ENCODE peak calls at places on chromosomes 16 and 17, in six cellular contexts. One of them, this sample, is unnamed.

GRCh38 chr17:13572581-13572980 is 29.1 kb downstream of the HS3ST3A1 start:
- DNase-seq in left lung: no peak
- DNase-seq in mucosa of descending colon: no peak
- DNase-seq in tibial artery: no peak
- DNase-seq in AG04450: no peak
- DNase-seq in esophagus squamous epithelium: no peak
- DNase-seq in this sample: no peak

GRCh38 chr16:75732871-75733270 is 6.6 kb upstream of the CPHXL start:
- DNase-seq in left lung: no peak
- DNase-seq in mucosa of descending colon: no peak
- DNase-seq in tibial artery: no peak
- DNase-seq in AG04450: no peak
- DNase-seq in esophagus squamous epithelium: no peak
- DNase-seq in this sample: no peak

GRCh38 chr16:82535262-82535661 is 91.5 kb upstream of the CDH13 start:
- DNase-seq in left lung: no peak
- DNase-seq in mucosa of descending colon: no peak
- DNase-seq in tibial artery: no peak
- DNase-seq in AG04450: no peak
- DNase-seq in esophagus squamous epithelium: no peak
- DNase-seq in this sample: no peak

GRCh38 chr16:519841-520687 is 7.4 kb upstream of the CAPN15 start:
- DNase-seq in left lung: no peak
- DNase-seq in mucosa of descending colon: peak; percentile 50
- DNase-seq in tibial artery: no peak
- DNase-seq in AG04450: no peak
- DNase-seq in esophagus squamous epithelium: no peak
- DNase-seq in this sample: no peak

GRCh38 chr16:51149721-51150158 is 1.3 kb downstream of the SALL1 start:
- DNase-seq in left lung: peak; percentile 71
- DNase-seq in mucosa of descending colon: no peak
- DNase-seq in tibial artery: no peak
- DNase-seq in AG04450: no peak
- DNase-seq in esophagus squamous epithelium: no peak
- DNase-seq in this sample: no peak

GRCh38 chr17:31156326-31156725 is 61.5 kb downstream of the NF1 start:
- DNase-seq in left lung: no peak
- DNase-seq in mucosa of descending colon: no peak
- DNase-seq in tibial artery: no peak
- DNase-seq in AG04450: peak; percentile 21
- DNase-seq in esophagus squamous epithelium: no peak
- DNase-seq in this sample: no peak

GRCh38 chr17:38657824-38658740 is 16.7 kb downstream of the EPOP start:
- DNase-seq in left lung: no peak
- DNase-seq in mucosa of descending colon: peak; percentile 14
- DNase-seq in tibial artery: peak; percentile 51
- DNase-seq in AG04450: no peak
- DNase-seq in esophagus squamous epithelium: no peak
- DNase-seq in this sample: no peak

GRCh38 chr17:70405492-70406220 is 236.3 kb downstream of the KCNJ2 start:
- DNase-seq in left lung: no peak
- DNase-seq in mucosa of descending colon: no peak
- DNase-seq in tibial artery: no peak
- DNase-seq in AG04450: peak; percentile 72
- DNase-seq in esophagus squamous epithelium: no peak
- DNase-seq in this sample: peak; percentile 93

GRCh38 chr16:80300876-80301275 is 239.9 kb upstream of the DYNLRB2 start:
- DNase-seq in left lung: no peak
- DNase-seq in mucosa of descending colon: no peak
- DNase-seq in tibial artery: no peak
- DNase-seq in AG04450: peak; percentile 18
- DNase-seq in esophagus squamous epithelium: no peak
- DNase-seq in this sample: peak; percentile 8

GRCh38 chr17:6097005-6097279 is 26.8 kb downstream of the WSCD1 start:
- DNase-seq in left lung: no peak
- DNase-seq in mucosa of descending colon: no peak
- DNase-seq in tibial artery: peak; percentile 60
- DNase-seq in AG04450: no peak
- DNase-seq in esophagus squamous epithelium: no peak
- DNase-seq in this sample: no peak

GRCh38 chr17:55635253-55635766 is 87.4 kb downstream of the TMEM100 start:
- DNase-seq in left lung: no peak
- DNase-seq in mucosa of descending colon: no peak
- DNase-seq in tibial artery: no peak
- DNase-seq in AG04450: no peak
- DNase-seq in esophagus squamous epithelium: no peak
- DNase-seq in this sample: peak; percentile 36

GRCh38 chr16:85301171-85301690 is 189.0 kb upstream of the CIBAR2 start:
- DNase-seq in left lung: no peak
- DNase-seq in mucosa of descending colon: no peak
- DNase-seq in tibial artery: no peak
- DNase-seq in AG04450: no peak
- DNase-seq in esophagus squamous epithelium: no peak
- DNase-seq in this sample: no peak

GRCh38 chr16:48158296-48158695 is 2.5 kb upstream of the ABCC12 start:
- DNase-seq in left lung: no peak
- DNase-seq in mucosa of descending colon: no peak
- DNase-seq in tibial artery: no peak
- DNase-seq in AG04450: peak; percentile 15
- DNase-seq in esophagus squamous epithelium: no peak
- DNase-seq in this sample: peak; percentile 41

GRCh38 chr17:45841883-45842525 is 2.7 kb upstream of the SPPL2C start:
- DNase-seq in left lung: no peak
- DNase-seq in mucosa of descending colon: no peak
- DNase-seq in tibial artery: no peak
- DNase-seq in AG04450: no peak
- DNase-seq in esophagus squamous epithelium: no peak
- DNase-seq in this sample: no peak

DNA sequence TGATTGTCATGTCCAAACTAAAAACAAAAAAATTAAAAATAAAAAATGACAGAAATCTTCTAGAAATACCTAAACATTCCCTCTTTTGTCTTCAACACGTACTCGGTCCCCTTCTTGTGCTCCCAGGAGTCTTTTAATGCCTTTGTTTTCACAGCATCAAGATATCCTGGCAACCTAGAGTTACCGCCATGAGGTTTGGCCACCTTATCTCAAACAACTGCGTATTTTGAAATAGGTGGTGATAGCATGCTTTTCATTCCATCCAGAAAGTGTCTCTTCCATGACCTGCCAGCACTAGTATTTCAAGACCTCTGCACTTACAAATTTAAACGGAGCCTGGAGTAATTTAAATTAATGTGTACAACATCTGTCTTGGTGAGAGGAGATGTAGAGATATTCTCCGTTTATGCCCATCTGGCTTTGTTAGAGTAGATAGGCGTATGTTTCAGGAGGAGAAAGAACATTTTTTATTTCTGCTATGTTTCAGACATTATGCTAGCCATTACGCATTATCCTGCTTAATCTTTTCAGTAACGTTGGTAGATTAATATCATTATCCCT is 42.0 kb downstream of the RBFOX1 start:
- DNase-seq in left lung: no peak
- DNase-seq in mucosa of descending colon: no peak
- DNase-seq in tibial artery: no peak
- DNase-seq in AG04450: no peak
- DNase-seq in esophagus squamous epithelium: no peak
- DNase-seq in this sample: no peak
- H3K4me3 ChIP-seq in left lung: no peak overlapping the region
- H3K4me3 ChIP-seq in mucosa of descending colon: no peak overlapping the region
- H3K4me3 ChIP-seq in tibial artery: no peak overlapping the region
- H3K4me3 ChIP-seq in AG04450: no peak overlapping the region
- H3K4me3 ChIP-seq in esophagus squamous epithelium: no peak overlapping the region
- H3K4me3 ChIP-seq in this sample: no peak overlapping the region

DNA sequence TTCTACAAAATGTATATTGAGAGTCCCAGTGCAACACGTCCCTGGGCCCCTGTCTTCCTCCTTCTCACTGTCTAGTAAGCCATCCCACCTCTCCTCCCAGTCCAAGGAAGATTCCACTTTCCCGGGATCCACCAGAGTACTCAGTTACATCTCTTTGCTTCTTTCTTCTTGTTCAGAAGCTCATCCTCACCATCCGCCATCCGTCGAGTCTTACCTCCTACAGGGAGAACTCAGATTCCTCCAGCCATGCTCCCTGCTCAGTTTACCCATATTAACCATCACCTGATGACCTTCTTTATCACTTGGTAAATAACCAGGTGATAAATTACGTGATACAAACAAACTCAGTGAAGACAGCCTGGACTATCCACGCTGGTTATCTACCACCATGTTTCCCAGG is 57.1 kb downstream of the CYTH1 start:
- DNase-seq in left lung: no peak
- DNase-seq in mucosa of descending colon: no peak
- DNase-seq in tibial artery: no peak
- DNase-seq in AG04450: no peak
- DNase-seq in esophagus squamous epithelium: no peak
- DNase-seq in this sample: no peak
- H3K4me3 ChIP-seq in left lung: no peak overlapping the region
- H3K4me3 ChIP-seq in mucosa of descending colon: no peak overlapping the region
- H3K4me3 ChIP-seq in tibial artery: no peak overlapping the region
- H3K4me3 ChIP-seq in AG04450: no peak overlapping the region
- H3K4me3 ChIP-seq in esophagus squamous epithelium: no peak overlapping the region
- H3K4me3 ChIP-seq in this sample: no peak overlapping the region

GRCh38 chr16:73063284-73063733 is 15.4 kb upstream of the ZFHX3 start:
- DNase-seq in left lung: no peak
- DNase-seq in mucosa of descending colon: no peak
- DNase-seq in tibial artery: peak; percentile 64
- DNase-seq in AG04450: no peak
- DNase-seq in esophagus squamous epithelium: no peak
- DNase-seq in this sample: no peak

GRCh38 chr16:73064227-73064995 is 16.5 kb upstream of the ZFHX3 start:
- DNase-seq in left lung: peak; percentile 73
- DNase-seq in mucosa of descending colon: no peak
- DNase-seq in tibial artery: peak; percentile 78
- DNase-seq in AG04450: no peak
- DNase-seq in esophagus squamous epithelium: no peak
- DNase-seq in this sample: no peak

GRCh38 chr16:73064996-73065349 is 17.0 kb upstream of the ZFHX3 start:
- DNase-seq in left lung: peak; percentile 77
- DNase-seq in mucosa of descending colon: no peak
- DNase-seq in tibial artery: peak; percentile 84
- DNase-seq in AG04450: no peak
- DNase-seq in esophagus squamous epithelium: no peak
- DNase-seq in this sample: no peak

GRCh38 chr16:73062640-73063283 is 14.8 kb upstream of the ZFHX3 start:
- DNase-seq in left lung: no peak
- DNase-seq in mucosa of descending colon: no peak
- DNase-seq in tibial artery: peak; percentile 70
- DNase-seq in AG04450: no peak
- DNase-seq in esophagus squamous epithelium: no peak
- DNase-seq in this sample: no peak

DNA sequence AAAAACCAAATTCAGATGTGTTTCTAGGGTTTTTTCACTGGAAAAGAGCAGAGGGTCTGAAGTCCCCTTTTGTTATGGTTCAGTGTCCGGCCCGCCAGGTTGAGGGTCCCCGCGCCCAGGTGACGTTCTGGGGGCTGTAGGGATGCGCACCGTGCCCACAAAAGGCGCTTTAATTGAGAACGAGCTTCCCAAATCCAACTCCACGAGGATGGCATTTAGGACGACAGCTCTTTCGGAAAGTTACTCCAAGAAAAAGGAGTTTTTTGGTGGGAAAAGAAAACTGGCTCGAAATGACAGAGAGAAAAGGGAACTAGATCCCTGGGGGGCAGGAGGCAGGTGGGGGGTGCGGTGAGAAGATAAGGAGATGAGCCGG is 15.9 kb upstream of the ZFHX3 start:
- DNase-seq in left lung: no peak
- DNase-seq in mucosa of descending colon: no peak
- DNase-seq in tibial artery: no peak
- DNase-seq in AG04450: no peak
- DNase-seq in esophagus squamous epithelium: no peak
- DNase-seq in this sample: no peak
- H3K4me3 ChIP-seq in left lung: peak overlapping the region; percentile 25
- H3K4me3 ChIP-seq in mucosa of descending colon: no peak overlapping the region
- H3K4me3 ChIP-seq in tibial artery: peak overlapping the region; percentile 84
- H3K4me3 ChIP-seq in AG04450: no peak overlapping the region
- H3K4me3 ChIP-seq in esophagus squamous epithelium: no peak overlapping the region
- H3K4me3 ChIP-seq in this sample: no peak overlapping the region

GRCh38 chr17:4740025-4740351 is 260 bp upstream of the CXCL16 start:
- DNase-seq in left lung: no peak
- DNase-seq in mucosa of descending colon: no peak
- DNase-seq in tibial artery: no peak
- DNase-seq in AG04450: no peak
- DNase-seq in esophagus squamous epithelium: no peak
- DNase-seq in this sample: no peak
- H3K4me3 ChIP-seq in left lung: peak overlapping the region; percentile 89
- H3K4me3 ChIP-seq in mucosa of descending colon: no peak overlapping the region
- H3K4me3 ChIP-seq in tibial artery: peak overlapping the region; percentile 83
- H3K4me3 ChIP-seq in AG04450: peak overlapping the region; percentile 70
- H3K4me3 ChIP-seq in esophagus squamous epithelium: peak overlapping the region; percentile 48
- H3K4me3 ChIP-seq in this sample: peak overlapping the region; percentile 69

GRCh38 chr17:37110012-37110701 is 161.4 kb downstream of the AATF start:
- DNase-seq in left lung: no peak
- DNase-seq in mucosa of descending colon: no peak
- DNase-seq in tibial artery: no peak
- DNase-seq in AG04450: no peak
- DNase-seq in esophagus squamous epithelium: no peak
- DNase-seq in this sample: no peak

GRCh38 chr17:37106049-37106448 is 157.3 kb downstream of the AATF start:
- DNase-seq in left lung: no peak
- DNase-seq in mucosa of descending colon: no peak
- DNase-seq in tibial artery: no peak
- DNase-seq in AG04450: no peak
- DNase-seq in esophagus squamous epithelium: no peak
- DNase-seq in this sample: no peak

GRCh38 chr17:37110816-37111215 is 162.1 kb downstream of the AATF start:
- DNase-seq in left lung: no peak
- DNase-seq in mucosa of descending colon: no peak
- DNase-seq in tibial artery: no peak
- DNase-seq in AG04450: no peak
- DNase-seq in esophagus squamous epithelium: no peak
- DNase-seq in this sample: no peak

GRCh38 chr17:37111329-37111728 is 162.6 kb downstream of the AATF start:
- DNase-seq in left lung: no peak
- DNase-seq in mucosa of descending colon: no peak
- DNase-seq in tibial artery: no peak
- DNase-seq in AG04450: no peak
- DNase-seq in esophagus squamous epithelium: no peak
- DNase-seq in this sample: no peak

GRCh38 chr17:37107406-37108083 is 158.8 kb downstream of the AATF start:
- DNase-seq in left lung: peak; percentile 84
- DNase-seq in mucosa of descending colon: no peak
- DNase-seq in tibial artery: no peak
- DNase-seq in AG04450: no peak
- DNase-seq in esophagus squamous epithelium: no peak
- DNase-seq in this sample: no peak
- H3K4me3 ChIP-seq in left lung: no peak overlapping the region
- H3K4me3 ChIP-seq in mucosa of descending colon: no peak overlapping the region
- H3K4me3 ChIP-seq in tibial artery: no peak overlapping the region
- H3K4me3 ChIP-seq in AG04450: no peak overlapping the region
- H3K4me3 ChIP-seq in esophagus squamous epithelium: no peak overlapping the region
- H3K4me3 ChIP-seq in this sample: no peak overlapping the region

GRCh38 chr16:30740364-30741251 is 7.6 kb upstream of the PHKG2 start:
- DNase-seq in left lung: peak; percentile 88
- DNase-seq in mucosa of descending colon: peak; percentile 93
- DNase-seq in tibial artery: peak; percentile 95
- DNase-seq in AG04450: no peak
- DNase-seq in esophagus squamous epithelium: no peak
- DNase-seq in this sample: no peak
- H3K4me3 ChIP-seq in left lung: peak overlapping the region; percentile 43
- H3K4me3 ChIP-seq in mucosa of descending colon: no peak overlapping the region
- H3K4me3 ChIP-seq in tibial artery: peak overlapping the region; percentile 27
- H3K4me3 ChIP-seq in AG04450: no peak overlapping the region
- H3K4me3 ChIP-seq in esophagus squamous epithelium: peak overlapping the region; percentile 15
- H3K4me3 ChIP-seq in this sample: no peak overlapping the region

This sample was measured in skeletal muscle cell.